ENCODE peak calls at places on chromosomes 6 and 20, in nine cellular contexts. O, U, J, M, L, E, B, I and F are unnamed samples.

GRCh38 chr20:17859002-17859615 is 109.5 kb downstream of the SNX5 start:
- DNase-seq in O (no peak), U (no peak), J (no peak), M (no peak), L (no peak), E (no peak), B (peak), I (no peak), F (no peak)

GRCh38 chr6:112984899-112985298 is 637.8 kb downstream of the RFPL4B start:
- DNase-seq in O (no peak), U (no peak), J (no peak), M (no peak), L (no peak), E (no peak), B (no peak), I (no peak), F (no peak)

GRCh38 chr6:110608151-110608550 is 131.7 kb upstream of the SLC22A16 start:
- DNase-seq in O (no peak), U (no peak), J (no peak), M (no peak), L (no peak), E (no peak), B (no peak), I (no peak), F (no peak)

GRCh38 chr6:170096191-170096802 is 194.6 kb downstream of the DLL1 start:
- DNase-seq in O (peak), U (peak), J (peak), M (peak), L (no peak), E (no peak), B (no peak), I (no peak), F (no peak)

GRCh38 chr6:47633141-47633540 is 65.2 kb upstream of the ADGRF4 start:
- DNase-seq in O (no peak), U (no peak), J (no peak), M (no peak), L (no peak), E (peak), B (no peak), I (no peak), F (no peak)

GRCh38 chr6:82143041-82143481 is 104.5 kb downstream of the IBTK start:
- DNase-seq in O (no peak), U (no peak), J (peak), M (no peak), L (no peak), E (no peak), B (no peak), I (no peak), F (no peak)

GRCh38 chr6:14290448-14291388 is 173.1 kb downstream of the CD83 start:
- DNase-seq in O (no peak), U (no peak), J (no peak), M (no peak), L (no peak), E (no peak), B (no peak), I (no peak), F (no peak)

GRCh38 chr6:38337819-38338465 is 301.8 kb downstream of the BTBD9 start:
- DNase-seq in O (no peak), U (no peak), J (no peak), M (no peak), L (no peak), E (peak), B (no peak), I (no peak), F (no peak)

GRCh38 chr6:36713846-36714245 is 16.2 kb downstream of the RAB44 start:
- DNase-seq in O (no peak), U (no peak), J (no peak), M (no peak), L (no peak), E (no peak), B (no peak), I (no peak), F (no peak)

GRCh38 chr6:63805808-63806572 is 170.4 kb downstream of the PHF3 start:
- DNase-seq in O (no peak), U (no peak), J (no peak), M (no peak), L (peak), E (peak), B (no peak), I (peak), F (no peak)

GRCh38 chr20:24608926-24609667 is 139.7 kb downstream of the SYNDIG1 start:
- DNase-seq in O (no peak), U (no peak), J (no peak), M (no peak), L (no peak), E (no peak), B (no peak), I (no peak), F (no peak)

GRCh38 chr20:51380401-51381385 is 161.8 kb downstream of the NFATC2 start:
- DNase-seq in O (no peak), U (no peak), J (no peak), M (no peak), L (no peak), E (no peak), B (no peak), I (no peak), F (peak)

GRCh38 chr6:14506656-14507242 is 389.2 kb downstream of the CD83 start:
- DNase-seq in O (no peak), U (no peak), J (no peak), M (no peak), L (no peak), E (no peak), B (no peak), I (no peak), F (no peak)

GRCh38 chr20:25120462-25120861 is 38.5 kb upstream of the VSX1 start:
- DNase-seq in O (no peak), U (no peak), J (no peak), M (no peak), L (no peak), E (peak), B (no peak), I (no peak), F (no peak)

GRCh38 chr6:166297606-166298005 is 10.6 kb downstream of the PRR18 start:
- DNase-seq in O (no peak), U (no peak), J (no peak), M (no peak), L (no peak), E (no peak), B (no peak), I (no peak), F (no peak)

GRCh38 chr20:54497931-54498718 is 22.7 kb downstream of the DOK5 start:
- DNase-seq in O (no peak), U (no peak), J (no peak), M (no peak), L (no peak), E (no peak), B (no peak), I (no peak), F (no peak)

GRCh38 chr6:25482996-25483395 is 169.0 kb upstream of the SCGN start:
- DNase-seq in O (no peak), U (no peak), J (no peak), M (no peak), L (no peak), E (no peak), B (no peak), I (no peak), F (peak)

GRCh38 chr6:167047554-167047953 is 48.4 kb downstream of the CEP43 start:
- DNase-seq in O (no peak), U (no peak), J (no peak), M (no peak), L (no peak), E (no peak), B (no peak), I (no peak), F (no peak)

GRCh38 chr20:9025643-9026042 is 43.2 kb upstream of the PLCB4 start:
- DNase-seq in O (no peak), U (no peak), J (no peak), M (no peak), L (no peak), E (peak), B (no peak), I (no peak), F (peak)

GRCh38 chr6:44787254-44787844 is 399.8 kb downstream of the CDC5L start:
- DNase-seq in O (no peak), U (no peak), J (no peak), M (no peak), L (no peak), E (no peak), B (no peak), I (no peak), F (no peak)

GRCh38 chr6:140544431-140544830 is 1170.0 kb upstream of the CITED2 start:
- DNase-seq in O (no peak), U (no peak), J (no peak), M (no peak), L (no peak), E (no peak), B (no peak), I (no peak), F (no peak)

GRCh38 chr20:36827541-36828279 is 48.2 kb upstream of the TLDC2 start:
- DNase-seq in O (no peak), U (no peak), J (peak), M (no peak), L (no peak), E (no peak), B (peak), I (no peak), F (no peak)

GRCh38 chr6:125253881-125254280 is 47.9 kb downstream of the HDDC2 start:
- DNase-seq in O (no peak), U (no peak), J (no peak), M (no peak), L (no peak), E (no peak), B (no peak), I (no peak), F (no peak)

GRCh38 chr6:53702316-53702715 is 36.8 kb upstream of the KLHL31 start:
- DNase-seq in O (no peak), U (no peak), J (no peak), M (peak), L (no peak), E (no peak), B (no peak), I (no peak), F (no peak)

GRCh38 chr20:14335122-14335521 is 2.3 kb downstream of the FLRT3 start:
- DNase-seq in O (no peak), U (no peak), J (no peak), M (no peak), L (no peak), E (no peak), B (no peak), I (no peak), F (no peak)

GRCh38 chr20:35663516-35663812 is 1.2 kb downstream of the CPNE1 start:
- DNase-seq in O (no peak), U (no peak), J (no peak), M (no peak), L (no peak), E (no peak), B (no peak), I (no peak), F (no peak)

GRCh38 chr6:73942581-73942980 is 246.6 kb downstream of the CD109 start:
- DNase-seq in O (no peak), U (no peak), J (no peak), M (no peak), L (no peak), E (peak), B (no peak), I (no peak), F (no peak)

GRCh38 chr6:23874985-23875384 is 251.0 kb upstream of the NRSN1 start:
- DNase-seq in O (no peak), U (no peak), J (no peak), M (no peak), L (no peak), E (no peak), B (no peak), I (no peak), F (no peak)

GRCh38 chr6:138492113-138492512 is 7.2 kb downstream of the NHSL1 start:
- DNase-seq in O (no peak), U (no peak), J (no peak), M (no peak), L (no peak), E (no peak), B (no peak), I (no peak), F (no peak)

GRCh38 chr6:16519265-16520242 is 241.7 kb downstream of the ATXN1 start:
- DNase-seq in O (no peak), U (no peak), J (no peak), M (no peak), L (peak), E (no peak), B (no peak), I (no peak), F (no peak)

GRCh38 chr6:151704383-151704782 is 103.1 kb upstream of the ESR1 start:
- DNase-seq in O (no peak), U (no peak), J (no peak), M (no peak), L (no peak), E (no peak), B (no peak), I (no peak), F (no peak)

GRCh38 chr6:27295301-27296079 is 16.6 kb downstream of the POM121L2 start:
- DNase-seq in O (no peak), U (no peak), J (no peak), M (no peak), L (no peak), E (peak), B (no peak), I (no peak), F (peak)

GRCh38 chr6:40947876-40948514 is 91.0 kb downstream of the UNC5CL start:
- DNase-seq in O (no peak), U (no peak), J (no peak), M (no peak), L (no peak), E (no peak), B (no peak), I (no peak), F (no peak)

GRCh38 chr6:54958446-54958845 is 111.9 kb downstream of the FAM83B start:
- DNase-seq in O (no peak), U (no peak), J (no peak), M (no peak), L (no peak), E (no peak), B (no peak), I (no peak), F (no peak)

GRCh38 chr6:41153451-41153850 is 696 bp downstream of the TREML1 start:
- DNase-seq in O (no peak), U (no peak), J (no peak), M (no peak), L (no peak), E (no peak), B (no peak), I (no peak), F (no peak)

DNA sequence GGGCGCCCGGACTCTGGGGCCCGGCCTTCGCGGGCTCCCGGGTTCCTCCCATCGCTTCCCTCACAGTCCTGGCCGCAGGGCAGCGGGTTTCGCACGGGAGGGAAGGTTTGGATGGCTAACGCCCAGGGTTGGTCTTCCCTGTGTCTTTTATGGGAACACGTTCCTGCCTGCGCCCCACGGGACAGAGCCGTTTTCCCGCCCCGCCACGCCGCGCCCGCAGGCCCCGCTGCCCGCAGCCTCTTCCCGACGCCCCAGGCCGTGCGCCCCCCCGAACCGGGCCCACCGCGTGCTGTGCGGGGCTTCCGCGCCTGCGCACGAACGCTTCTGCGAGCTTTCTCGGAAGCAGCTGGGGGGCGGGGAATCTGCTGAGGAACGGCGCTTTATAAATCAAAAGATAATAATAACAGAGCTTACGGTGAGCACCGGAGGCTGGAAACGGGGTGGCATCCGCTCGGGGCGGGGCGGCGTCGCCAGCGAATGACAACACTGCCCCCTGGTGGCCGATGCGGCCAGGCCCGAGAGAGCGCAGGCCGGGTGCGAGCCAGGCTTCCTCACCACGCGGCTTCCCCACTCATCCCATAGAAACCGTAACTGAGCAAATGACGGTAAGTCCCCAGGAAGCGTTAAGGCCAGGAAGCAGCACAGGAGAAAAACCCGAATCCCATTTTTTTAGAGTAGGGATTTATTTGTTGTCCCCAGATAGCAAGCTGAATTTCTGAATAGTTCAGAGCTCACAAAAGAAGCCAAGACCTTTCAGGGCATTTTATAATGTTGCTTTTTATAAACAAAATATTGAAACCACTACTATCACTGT is 116.4 kb downstream of the MYLK4 start:
- DNase-seq in O (no peak), U (peak), J (peak), M (peak), L (peak), E (peak), B (peak), I (peak), F (peak)
- TF ChIP-seq POLR2A in O (no peak), U (no peak), J (no peak), M (no peak), L (no peak), E (no peak), B (no peak), I (peak), F (no peak)

GRCh38 chr6:18155273-18155863 is at the start of gene KDM1B:
- DNase-seq in O (peak), U (peak), J (peak), M (peak), L (no peak), E (peak), B (peak), I (peak), F (no peak)
- TF ChIP-seq POLR2A in O (peak), U (peak), J (no peak), M (peak), L (peak), E (peak), B (peak), I (peak), F (peak)

DNA sequence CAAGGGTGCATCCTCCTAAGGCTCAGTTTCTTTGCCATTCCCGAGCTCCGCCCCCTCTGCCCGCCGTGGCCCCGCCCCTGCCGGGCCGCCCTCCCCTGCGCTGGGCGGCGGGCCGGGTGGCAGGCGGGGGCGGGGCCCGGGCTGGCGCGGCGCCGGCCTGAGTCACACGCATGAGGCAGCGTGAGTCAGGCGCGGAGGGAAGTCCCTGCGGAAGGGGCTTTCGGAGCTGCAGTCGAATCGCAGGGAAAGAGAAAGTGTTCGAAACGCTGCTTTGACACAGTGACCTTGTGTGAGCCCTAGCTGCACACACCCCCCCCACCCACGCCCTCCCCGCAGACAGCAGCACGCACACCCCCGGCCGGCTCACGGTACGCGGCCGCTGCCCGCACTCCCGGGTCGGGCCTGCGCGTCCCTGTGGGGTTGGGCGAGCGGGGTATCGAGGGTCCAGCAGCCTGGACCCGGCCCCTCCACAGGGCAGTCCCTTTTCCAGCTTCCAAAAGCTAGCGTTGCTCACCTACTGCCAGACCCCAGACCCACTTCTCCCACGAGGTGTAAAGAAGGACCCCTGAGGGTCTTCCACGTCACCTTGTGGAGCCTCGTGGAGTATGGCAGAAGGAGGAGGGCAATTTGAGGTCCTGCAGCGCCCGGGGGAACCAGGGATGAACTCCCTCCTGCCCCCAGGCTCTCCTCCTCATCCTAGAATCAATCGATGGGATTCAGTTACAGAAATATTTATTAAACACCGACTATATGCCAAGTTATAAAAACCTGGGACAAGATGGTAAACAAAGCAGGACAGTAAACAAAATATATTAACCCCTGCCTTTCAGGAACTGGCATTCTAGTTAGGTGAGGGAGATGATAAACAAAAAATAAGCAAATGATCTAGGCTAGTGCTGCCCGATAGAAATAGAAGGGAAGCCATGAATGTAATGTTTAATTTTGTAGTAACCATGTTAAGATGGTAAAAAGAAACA is 12.4 kb upstream of the HMGA1 start:
- DNase-seq in O (no peak), U (peak), J (peak), M (peak), L (peak), E (peak), B (peak), I (peak), F (peak)
- TF ChIP-seq POLR2A in O (peak), U (peak), J (peak), M (peak), L (peak), E (peak), B (peak), I (peak), F (peak)

DNA sequence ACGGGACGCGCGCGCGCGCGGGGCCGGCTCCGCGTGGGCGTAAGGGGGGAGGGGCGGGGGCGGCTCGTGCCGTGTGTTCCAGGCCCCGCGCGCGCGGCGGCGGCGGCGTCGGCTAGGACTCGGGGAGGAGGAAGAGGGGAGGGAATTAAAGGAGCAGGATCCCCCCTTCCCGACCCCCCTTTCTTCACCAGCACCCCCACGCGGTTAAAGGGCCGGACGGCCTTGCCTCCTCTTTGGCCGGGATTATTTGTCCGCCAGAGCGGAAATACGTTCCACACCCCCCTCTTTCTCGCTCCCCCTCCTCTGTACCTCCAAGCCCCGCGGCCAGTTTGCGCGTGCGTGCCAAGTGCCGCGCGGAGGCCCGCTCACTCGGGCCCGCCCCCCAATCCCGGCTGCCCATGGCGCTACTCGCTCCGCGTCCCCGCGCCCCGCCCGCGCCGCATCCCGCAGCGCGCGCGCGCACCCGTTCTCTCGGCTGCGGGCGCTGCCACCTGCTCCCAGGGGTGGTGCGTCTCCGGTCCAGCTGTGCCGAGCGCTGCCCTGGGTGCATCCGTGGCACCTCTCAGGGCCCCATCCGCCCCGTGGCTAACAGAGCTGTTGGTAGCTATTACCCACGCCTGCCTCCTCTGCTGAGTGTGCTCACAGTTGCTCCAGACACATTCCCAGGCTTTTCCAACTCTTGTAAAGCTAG is at the start of gene ZBTB12:
- DNase-seq in O (no peak), U (peak), J (peak), M (peak), L (peak), E (peak), B (peak), I (peak), F (peak)
- TF ChIP-seq POLR2A in O (no peak), U (peak), J (no peak), M (peak), L (peak), E (peak), B (no peak), I (peak), F (peak)